ENCODE peak calls at places on chromosome 1, in eight cellular contexts. U, Z, G, O, C, Q, D and L are unnamed samples.

GRCh38 chr1:50704126-50704525 is 255.9 kb downstream of the FAF1 start:
- DNase-seq in D (no peak), G (no peak), O (peak; percentile 37), U (peak; percentile 6), Z (no peak), Q (peak; percentile 17), C (peak; percentile 40), L (no peak)

GRCh38 chr1:22930235-22930912 is 42.3 kb downstream of the LACTBL1 start:
- DNase-seq in O (peak; percentile 42), Z (no peak), Q (peak; percentile 22), U (no peak), C (peak; percentile 17), G (no peak), D (no peak), L (peak; percentile 42)

GRCh38 chr1:210558302-210558701 is 229.6 kb downstream of the HHAT start:
- DNase-seq in Z (no peak), Q (peak; percentile 54), C (no peak), O (peak; percentile 27), U (no peak), D (peak; percentile 8), G (peak; percentile 63), L (peak; percentile 89)

GRCh38 chr1:242712248-242712647 is 187.8 kb upstream of the PLD5 start:
- DNase-seq in D (no peak), Z (no peak), Q (no peak), C (no peak), U (no peak), G (no peak), O (no peak), L (no peak)

GRCh38 chr1:167648978-167649752 is 19.1 kb downstream of the RCSD1 start:
- DNase-seq in U (no peak), O (no peak), C (peak; percentile 31), Z (no peak), D (no peak), Q (peak; percentile 46), G (no peak), L (no peak)

GRCh38 chr1:180785306-180785705 is 127.4 kb upstream of the KIAA1614 start:
- DNase-seq in O (no peak), G (no peak), Z (no peak), C (no peak), D (no peak), U (no peak), Q (no peak), L (no peak)

GRCh38 chr1:115183711-115184259 is 94.5 kb upstream of the TSPAN2 start:
- DNase-seq in C (peak; percentile 54), G (no peak), D (peak; percentile 55), Z (no peak), O (no peak), U (no peak), Q (no peak), L (peak; percentile 78)

GRCh38 chr1:231091853-231092301 is 51.8 kb upstream of the FAM89A start:
- DNase-seq in G (peak; percentile 36), Q (peak; percentile 50), C (peak; percentile 1), D (no peak), U (peak; percentile 15), Z (peak; percentile 36), O (peak; percentile 46), L (no peak)

GRCh38 chr1:231929311-231929710 is 302.7 kb downstream of the DISC1 start:
- DNase-seq in C (peak; percentile 72), D (no peak), U (no peak), Q (no peak), O (no peak), G (no peak), Z (no peak), L (peak; percentile 14)

GRCh38 chr1:53070621-53071020 is 8.6 kb downstream of the PODN start:
- DNase-seq in Q (peak; percentile 0), G (no peak), U (no peak), D (no peak), Z (no peak), C (no peak), O (no peak), L (no peak)

GRCh38 chr1:51210055-51210454 is 26.0 kb upstream of the RNF11 start:
- DNase-seq in Z (no peak), G (no peak), C (no peak), U (no peak), Q (no peak), D (peak; percentile 46), O (no peak), L (no peak)

GRCh38 chr1:55369474-55369873 is 154.3 kb upstream of the USP24 start:
- DNase-seq in D (no peak), O (no peak), Z (no peak), U (no peak), G (peak; percentile 58), C (peak; percentile 47), Q (no peak), L (no peak)

GRCh38 chr1:229897540-229897939 is 169.5 kb upstream of the GALNT2 start:
- DNase-seq in O (no peak), C (no peak), Q (no peak), U (no peak), G (no peak), D (no peak), Z (no peak), L (peak; percentile 84)

GRCh38 chr1:24724345-24725208 is 20.7 kb upstream of the CLIC4 start:
- DNase-seq in Q (no peak), D (peak; percentile 63), Z (no peak), U (no peak), G (no peak), O (no peak), C (peak; percentile 40), L (no peak)

DNA sequence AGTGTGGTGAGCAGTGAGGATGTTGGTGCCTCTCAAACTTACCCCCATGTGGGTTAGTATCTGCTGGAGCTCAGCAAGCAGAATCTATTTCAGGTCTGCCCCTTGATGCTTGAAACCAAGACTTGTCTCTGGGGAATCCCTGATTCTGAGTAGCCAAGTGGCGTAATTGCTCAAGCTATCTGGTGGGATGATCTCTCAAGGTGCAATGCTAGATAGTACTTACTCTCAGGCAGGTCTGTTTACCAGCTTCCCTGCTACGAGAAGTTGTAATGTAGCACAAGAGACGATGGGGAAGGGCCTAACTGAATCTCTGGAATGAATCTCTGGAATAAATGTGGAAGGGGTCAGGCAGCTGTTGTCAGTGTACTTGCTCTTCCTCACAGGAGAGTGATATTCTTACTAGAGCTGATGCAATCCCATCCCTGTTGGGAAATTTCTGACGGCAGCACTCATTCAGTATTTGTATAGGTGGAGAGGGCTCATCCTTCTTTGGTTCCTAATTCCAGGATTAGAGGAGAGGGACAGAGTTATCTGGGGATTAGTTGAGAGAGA is 65.4 kb downstream of the MACF1 start:
- DNase-seq in U (no peak), G (no peak), O (no peak), Q (no peak), C (peak; percentile 79), Z (peak; percentile 87), D (no peak), L (no peak)
- H3K4me3 ChIP-seq in U (no peak overlapping the region), G (no peak overlapping the region), O (no peak overlapping the region), Q (no peak overlapping the region), C (peak overlapping the region; percentile 55), Z (peak overlapping the region; percentile 69), D (no peak overlapping the region), L (no peak overlapping the region)

DNA sequence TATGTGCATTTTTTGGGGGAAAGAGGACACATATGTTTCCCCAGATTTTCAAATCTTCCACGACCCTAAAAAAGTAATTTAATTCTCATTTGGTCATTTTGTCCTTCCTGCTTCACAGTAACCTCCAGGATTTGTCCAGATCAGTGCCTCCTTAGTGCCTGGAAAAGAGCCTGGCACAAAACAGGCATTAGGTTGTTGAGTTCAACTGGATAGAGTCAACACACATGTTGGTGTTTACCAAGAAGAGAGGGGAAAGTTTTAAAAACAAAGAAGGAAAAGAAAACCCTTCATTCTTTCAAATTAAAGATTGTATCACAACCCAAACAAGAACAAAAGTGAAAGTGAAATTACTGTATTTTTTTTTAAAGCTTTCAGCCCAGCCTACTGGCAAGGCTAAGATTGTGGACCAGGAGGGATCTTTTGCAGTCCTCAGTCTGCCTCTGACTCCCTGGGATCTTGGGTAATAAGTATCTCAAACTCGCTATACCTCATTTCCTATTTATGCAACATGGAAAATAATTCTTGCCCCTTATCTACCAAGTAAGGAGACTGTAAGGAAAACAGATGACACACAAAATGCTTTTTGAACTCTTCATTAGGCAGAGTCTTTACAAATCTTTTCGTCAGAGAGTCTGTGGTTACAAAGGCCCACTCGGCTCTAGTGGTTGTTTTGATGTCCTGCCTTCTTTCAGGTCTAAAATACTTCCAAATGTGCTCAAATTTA is 57.8 kb downstream of the ZNF281 start:
- DNase-seq in U (peak; percentile 35), O (peak; percentile 45), C (peak; percentile 100), D (no peak), Z (peak; percentile 83), G (peak; percentile 46), Q (peak; percentile 12), L (no peak)
- H3K4me3 ChIP-seq in U (peak overlapping the region; percentile 35), O (no peak overlapping the region), C (peak overlapping the region; percentile 51), D (no peak overlapping the region), Z (peak overlapping the region; percentile 26), G (no peak overlapping the region), Q (no peak overlapping the region), L (no peak overlapping the region)

DNA sequence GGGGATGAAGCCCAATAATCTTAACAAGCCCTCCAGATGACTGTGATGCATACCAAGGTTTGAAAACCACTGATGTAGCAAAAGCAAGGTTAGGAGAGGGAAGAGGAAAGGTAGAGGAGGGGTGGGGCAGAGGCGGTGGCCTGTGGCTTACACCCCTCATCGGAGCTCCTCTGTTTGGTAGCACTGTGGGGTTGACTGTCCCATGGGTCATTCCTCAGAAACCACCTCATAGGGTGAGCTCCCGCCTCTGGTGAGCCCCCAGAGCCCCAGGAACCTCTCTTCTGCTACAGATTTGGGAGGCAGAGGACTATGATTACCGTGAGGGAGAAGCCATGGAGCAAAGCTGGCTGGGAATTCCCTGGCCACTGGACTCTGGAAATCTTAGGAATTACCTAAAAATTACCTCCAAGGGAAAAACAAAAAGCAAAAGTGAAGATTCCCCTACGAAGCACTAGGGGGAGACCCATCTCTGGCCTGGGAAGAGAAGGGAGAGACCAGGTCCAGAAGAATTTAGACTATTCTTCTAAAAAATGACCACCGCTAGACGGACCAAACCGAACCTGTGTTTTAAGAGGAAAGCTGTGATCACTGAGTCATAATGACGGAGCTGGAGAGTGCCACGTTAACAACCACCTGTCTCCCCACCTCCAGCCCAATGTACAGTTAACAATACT is 1.5 kb upstream of the RASSF5 start:
- DNase-seq in G (no peak), Q (no peak), C (peak; percentile 62), O (no peak), D (no peak), Z (no peak), U (no peak), L (no peak)
- H3K4me3 ChIP-seq in G (no peak overlapping the region), Q (no peak overlapping the region), C (no peak overlapping the region), O (no peak overlapping the region), D (no peak overlapping the region), Z (no peak overlapping the region), U (no peak overlapping the region), L (no peak overlapping the region)

DNA sequence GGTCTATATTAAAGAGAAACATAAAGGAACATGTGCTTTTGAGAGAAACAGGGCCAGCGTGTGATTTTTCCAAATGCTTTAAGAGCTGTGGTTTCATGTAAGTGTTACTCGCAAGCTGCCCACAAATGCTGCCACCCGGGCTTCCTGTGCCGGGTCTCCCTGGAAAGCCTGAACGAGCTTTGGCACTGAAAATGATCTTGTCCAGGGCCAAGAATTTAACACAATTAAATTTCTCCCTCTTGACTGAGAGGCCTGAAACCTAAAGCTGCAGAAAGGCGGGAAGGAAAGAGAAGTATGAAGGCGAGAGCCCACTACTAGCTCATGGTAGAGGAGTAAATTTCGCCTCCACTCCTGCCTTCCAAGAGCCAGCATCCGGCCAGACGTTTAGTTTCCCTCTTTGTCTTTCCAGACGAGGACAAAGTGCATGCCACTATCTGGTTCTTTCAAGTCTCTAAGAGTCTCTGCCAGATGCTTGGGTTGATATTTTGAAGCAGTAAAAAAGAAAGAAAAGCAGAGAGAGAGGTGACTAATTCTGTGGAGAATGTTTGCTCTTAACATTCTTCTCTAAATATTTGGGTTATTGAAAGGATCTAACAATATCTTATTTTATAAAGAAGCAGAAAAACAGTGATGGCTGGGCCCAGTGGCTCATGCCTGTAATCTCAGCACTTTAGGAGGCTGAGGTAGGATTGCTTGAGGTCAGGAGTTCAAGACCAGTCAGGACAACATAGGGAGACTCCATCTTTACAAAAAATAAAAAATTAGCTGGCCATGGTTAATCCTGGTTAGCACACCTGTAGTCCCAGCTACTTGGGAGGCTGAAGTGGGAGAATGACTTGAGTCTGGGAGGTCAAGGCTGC is 100.0 kb upstream of the HNRNPU start:
- DNase-seq in Z (no peak), U (peak; percentile 13), G (no peak), C (peak; percentile 82), Q (peak; percentile 24), D (peak; percentile 26), O (peak; percentile 89), L (peak; percentile 28)
- H3K4me3 ChIP-seq in Z (no peak overlapping the region), U (no peak overlapping the region), G (no peak overlapping the region), C (peak overlapping the region; percentile 41), Q (no peak overlapping the region), D (no peak overlapping the region), O (no peak overlapping the region), L (no peak overlapping the region)